ENCODE peak calls at places on chromosomes 5 and 9, in eight cellular contexts. Q, E, U, X, B, S, R and M are unnamed samples.

GRCh38 chr5:96384353-96384752 is 48.7 kb downstream of the PCSK1 start:
- DNase-seq in Q (peak), E (no peak), B (no peak), R (peak), S (no peak), X (peak), U (peak), M (no peak)

GRCh38 chr5:178436326-178436940 is 153.8 kb downstream of the COL23A1 start:
- DNase-seq in X (no peak), U (no peak), Q (no peak), S (no peak), R (no peak), B (no peak), E (no peak), M (no peak)

GRCh38 chr9:71352837-71353236 is 231.4 kb upstream of the TRPM3 start:
- DNase-seq in R (no peak), B (no peak), X (no peak), U (no peak), E (no peak), Q (no peak), S (no peak), M (no peak)

GRCh38 chr5:171387970-171388815 is 544 bp downstream of the NPM1 start:
- DNase-seq in Q (peak), E (peak), R (no peak), X (peak), S (peak), B (peak), U (peak), M (peak)

GRCh38 chr5:178454308-178454707 is 135.9 kb downstream of the COL23A1 start:
- DNase-seq in Q (no peak), X (peak), U (no peak), E (peak), S (no peak), R (no peak), B (no peak), M (no peak)

GRCh38 chr5:139294372-139295165 is 1.0 kb downstream of the MATR3 start:
- DNase-seq in R (no peak), U (peak), S (peak), Q (peak), B (peak), E (peak), X (peak), M (peak)

GRCh38 chr5:73625905-73626811 is at the start of gene ARHGEF28:
- DNase-seq in X (no peak), U (peak), Q (peak), B (peak), S (peak), E (peak), R (no peak), M (peak)

GRCh38 chr9:117412841-117413240 is 2.0 kb downstream of the ASTN2 start:
- DNase-seq in S (no peak), B (no peak), E (no peak), R (no peak), X (no peak), Q (no peak), U (no peak), M (no peak)

GRCh38 chr9:105065119-105066088 is 137.4 kb upstream of the ABCA1 start:
- DNase-seq in X (no peak), E (no peak), Q (no peak), U (no peak), S (no peak), B (no peak), R (no peak), M (no peak)

GRCh38 chr5:107864793-107865192 is 194.1 kb upstream of the EFNA5 start:
- DNase-seq in S (no peak), E (no peak), B (no peak), U (peak), R (no peak), X (no peak), Q (peak), M (no peak)

GRCh38 chr5:134140530-134141201 is 26.2 kb downstream of the TCF7 start:
- DNase-seq in X (peak), Q (peak), E (peak), R (no peak), U (peak), B (peak), S (peak), M (no peak)

GRCh38 chr9:81993656-81994055 is 5.1 kb downstream of the SPATA31D1 start:
- DNase-seq in Q (no peak), R (no peak), B (no peak), E (no peak), U (no peak), S (no peak), X (no peak), M (no peak)

GRCh38 chr9:81898851-81899250 is 29.4 kb upstream of the SPATA31D4 start:
- DNase-seq in Q (peak), R (no peak), U (peak), E (no peak), B (no peak), S (no peak), X (no peak), M (no peak)

GRCh38 chr5:3197237-3197636 is 398.4 kb upstream of the IRX1 start:
- DNase-seq in E (no peak), S (no peak), R (no peak), Q (no peak), U (no peak), X (no peak), B (no peak), M (no peak)

GRCh38 chr9:967436-967835 is 9.0 kb upstream of the DMRT3 start:
- DNase-seq in Q (no peak), R (no peak), U (no peak), S (no peak), X (no peak), B (no peak), E (no peak), M (no peak)

GRCh38 chr9:85224301-85224700 is 517.5 kb downstream of the AGTPBP1 start:
- DNase-seq in E (no peak), U (no peak), B (no peak), X (no peak), R (no peak), Q (no peak), S (no peak), M (no peak)

GRCh38 chr9:86978413-86978812 is 31.1 kb upstream of the GAS1 start:
- DNase-seq in R (no peak), U (peak), X (no peak), S (no peak), E (no peak), Q (peak), B (no peak), M (no peak)

GRCh38 chr5:14153932-14154646 is 10.9 kb downstream of the TRIO start:
- DNase-seq in E (peak), B (no peak), X (no peak), U (peak), R (no peak), Q (peak), S (peak), M (no peak)

GRCh38 chr5:17219006-17219422 is 1.6 kb downstream of the BASP1 start:
- DNase-seq in S (no peak), Q (no peak), X (no peak), U (no peak), E (peak), R (no peak), B (peak), M (peak)

GRCh38 chr9:79390077-79390673 is 181.6 kb upstream of the TLE4 start:
- DNase-seq in E (no peak), Q (peak), B (no peak), U (peak), S (no peak), R (no peak), X (no peak), M (no peak)

GRCh38 chr5:137446611-137447010 is 52.5 kb downstream of the SPOCK1 start:
- DNase-seq in R (no peak), X (no peak), B (no peak), Q (no peak), S (no peak), U (no peak), E (no peak), M (no peak)

GRCh38 chr5:162503796-162504195 is 436.2 kb downstream of the GABRG2 start:
- DNase-seq in E (no peak), Q (no peak), X (no peak), U (no peak), S (no peak), B (no peak), R (no peak), M (no peak)

GRCh38 chr5:116004248-116004647 is 28.0 kb upstream of the ARL14EPL start:
- DNase-seq in U (no peak), S (no peak), Q (no peak), E (no peak), B (no peak), X (no peak), R (no peak), M (no peak)

GRCh38 chr9:19151425-19152159 is 24.3 kb upstream of the PLIN2 start:
- DNase-seq in E (no peak), R (no peak), U (no peak), B (no peak), Q (no peak), S (no peak), X (no peak), M (no peak)

GRCh38 chr9:112487008-112487798 is 576 bp downstream of the KIAA1958 start:
- DNase-seq in B (peak), S (peak), R (no peak), U (peak), Q (peak), X (peak), E (peak), M (peak)

GRCh38 chr5:39176740-39177628 is 42.4 kb downstream of the FYB1 start:
- DNase-seq in S (no peak), U (no peak), X (no peak), R (no peak), E (no peak), Q (no peak), B (no peak), M (no peak)

GRCh38 chr9:33510264-33511183 is 13.5 kb upstream of the ANKRD18B start:
- DNase-seq in Q (peak), B (peak), X (peak), S (peak), U (peak), E (peak), R (no peak), M (peak)

GRCh38 chr5:39779836-39780235 is 355.1 kb upstream of the DAB2 start:
- DNase-seq in U (no peak), X (no peak), B (no peak), E (no peak), Q (peak), R (no peak), S (no peak), M (no peak)

GRCh38 chr5:94903719-94904118 is 285.2 kb downstream of the SLF1 start:
- DNase-seq in Q (no peak), B (no peak), R (no peak), S (no peak), X (no peak), U (peak), E (no peak), M (no peak)

GRCh38 chr9:80560976-80561375 is 989.2 kb downstream of the TLE4 start:
- DNase-seq in S (no peak), B (no peak), Q (no peak), R (no peak), E (no peak), U (no peak), X (no peak), M (no peak)

GRCh38 chr5:113031132-113031531 is 54.5 kb downstream of the DCP2 start:
- DNase-seq in Q (no peak), U (no peak), E (no peak), R (no peak), S (no peak), X (no peak), B (no peak), M (no peak)

GRCh38 chr9:38416461-38416860 is 7.8 kb downstream of the IGFBPL1 start:
- DNase-seq in E (no peak), R (no peak), U (no peak), Q (no peak), B (no peak), S (no peak), X (no peak), M (no peak)

GRCh38 chr9:103991698-103992097 is 102.4 kb upstream of the SMC2 start:
- DNase-seq in R (no peak), S (no peak), X (no peak), Q (no peak), B (no peak), E (no peak), U (no peak), M (no peak)

GRCh38 chr5:75707911-75708509 is 9.2 kb downstream of the POC5 start:
- DNase-seq in R (no peak), U (no peak), X (no peak), S (no peak), B (no peak), Q (no peak), E (no peak), M (no peak)

GRCh38 chr9:107141967-107142366 is 141.1 kb upstream of the RAD23B start:
- DNase-seq in E (no peak), B (no peak), R (no peak), X (no peak), Q (no peak), U (peak), S (no peak), M (no peak)

DNA sequence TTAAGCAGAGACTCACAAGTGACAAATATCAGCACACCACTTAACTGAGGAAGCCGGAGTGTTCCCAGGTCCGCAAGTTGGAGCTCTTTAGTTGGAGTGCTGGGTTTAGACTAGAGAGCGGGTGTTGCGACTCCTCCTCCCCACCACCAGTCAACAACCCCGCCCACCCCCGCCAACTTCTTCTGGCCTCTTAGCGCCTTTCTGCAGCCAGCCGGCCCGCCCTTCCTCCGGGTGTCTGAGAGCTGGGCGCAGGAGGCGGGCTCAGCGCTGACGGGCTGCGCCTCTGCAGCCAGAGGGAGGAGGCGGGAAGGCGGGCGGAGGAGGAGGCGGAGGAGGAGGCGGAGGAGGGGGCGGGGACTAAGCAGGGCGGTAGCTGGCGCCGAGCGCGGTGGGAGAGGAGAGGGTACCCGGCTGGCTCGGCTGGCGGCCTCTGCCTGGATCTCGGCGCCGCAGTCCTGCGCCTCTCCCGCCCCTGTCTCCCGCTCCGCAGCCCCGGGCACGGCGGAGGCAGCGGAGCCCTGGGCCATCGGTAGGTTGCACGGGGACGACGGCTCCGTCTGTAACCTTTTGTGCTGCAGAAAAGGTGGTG is at the start of gene MACIR:
- DNase-seq in B (peak), X (peak), E (peak), S (peak), Q (peak), R (peak), U (peak), M (peak)
- TF ChIP-seq CTCF in B (no peak), X (no peak), E (no peak), S (no peak), Q (no peak), R (no peak), U (no peak), M (no peak)

GRCh38 chr5:125823572-125823971 is 599.6 kb upstream of the GRAMD2B start:
- DNase-seq in E (no peak), Q (peak), X (no peak), S (no peak), R (no peak), B (no peak), U (peak), M (no peak)

GRCh38 chr5:125829349-125829748 is 593.9 kb upstream of the GRAMD2B start:
- DNase-seq in B (no peak), S (no peak), R (no peak), U (no peak), E (no peak), Q (no peak), X (no peak), M (no peak)

GRCh38 chr5:125826214-125826613 is 597.0 kb upstream of the GRAMD2B start:
- DNase-seq in Q (no peak), S (no peak), R (no peak), U (no peak), X (no peak), B (no peak), E (no peak), M (no peak)
- TF ChIP-seq CTCF in Q (no peak), S (no peak), R (no peak), U (no peak), X (no peak), B (no peak), E (no peak), M (no peak)

DNA sequence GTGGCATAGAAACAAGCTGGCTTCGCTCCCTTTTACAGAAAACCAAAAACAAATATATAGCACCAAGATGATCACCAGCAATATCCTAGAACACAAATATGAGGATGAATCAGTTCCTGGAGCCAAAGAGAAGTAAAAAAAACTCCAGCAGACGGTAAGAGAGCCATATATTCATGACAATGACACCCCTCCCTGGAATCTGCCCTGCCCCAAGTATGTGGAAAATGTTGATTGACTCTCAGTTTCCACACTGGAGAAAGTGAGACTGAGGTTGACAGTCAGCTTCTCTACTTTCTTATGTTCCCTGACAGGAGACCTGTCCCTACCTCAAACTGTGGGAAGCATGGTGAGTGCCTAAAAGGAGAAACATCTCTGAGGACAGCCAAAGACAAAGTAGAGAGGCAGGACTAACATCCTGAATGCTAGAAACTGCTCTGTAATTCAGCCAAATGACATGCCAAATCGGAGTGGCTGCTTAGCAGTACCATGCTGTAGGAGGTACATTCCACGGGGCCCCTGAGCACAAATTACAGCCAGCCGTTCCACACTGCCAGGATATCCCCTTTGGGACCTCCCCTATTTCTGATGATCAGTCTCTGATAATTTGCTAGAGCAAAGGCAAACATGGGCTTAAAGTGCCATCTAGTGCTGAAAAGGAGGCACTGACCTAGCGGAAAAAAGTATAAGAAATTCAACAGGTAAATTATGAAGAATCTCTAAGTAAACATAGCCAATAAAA is 424.0 kb upstream of the RGMB start:
- DNase-seq in B (no peak), U (peak), Q (peak), X (no peak), R (peak), S (no peak), E (no peak), M (no peak)
- TF ChIP-seq CTCF in B (peak), U (peak), Q (peak), X (no peak), R (peak), S (no peak), E (no peak), M (no peak)

GRCh38 chr5:141371572-141372475 is 1.8 kb downstream of the PCDHGB3 start:
- DNase-seq in R (no peak), U (no peak), B (no peak), S (no peak), E (no peak), Q (no peak), X (no peak), M (no peak)

GRCh38 chr5:141374627-141375026 is 936 bp downstream of the PCDHGA6 start:
- DNase-seq in U (no peak), R (no peak), Q (no peak), E (no peak), X (no peak), B (no peak), S (no peak), M (no peak)

GRCh38 chr5:141369994-141370848 is at the start of gene PCDHGB3:
- DNase-seq in X (no peak), R (no peak), U (peak), B (no peak), E (no peak), Q (peak), S (no peak), M (no peak)

DNA sequence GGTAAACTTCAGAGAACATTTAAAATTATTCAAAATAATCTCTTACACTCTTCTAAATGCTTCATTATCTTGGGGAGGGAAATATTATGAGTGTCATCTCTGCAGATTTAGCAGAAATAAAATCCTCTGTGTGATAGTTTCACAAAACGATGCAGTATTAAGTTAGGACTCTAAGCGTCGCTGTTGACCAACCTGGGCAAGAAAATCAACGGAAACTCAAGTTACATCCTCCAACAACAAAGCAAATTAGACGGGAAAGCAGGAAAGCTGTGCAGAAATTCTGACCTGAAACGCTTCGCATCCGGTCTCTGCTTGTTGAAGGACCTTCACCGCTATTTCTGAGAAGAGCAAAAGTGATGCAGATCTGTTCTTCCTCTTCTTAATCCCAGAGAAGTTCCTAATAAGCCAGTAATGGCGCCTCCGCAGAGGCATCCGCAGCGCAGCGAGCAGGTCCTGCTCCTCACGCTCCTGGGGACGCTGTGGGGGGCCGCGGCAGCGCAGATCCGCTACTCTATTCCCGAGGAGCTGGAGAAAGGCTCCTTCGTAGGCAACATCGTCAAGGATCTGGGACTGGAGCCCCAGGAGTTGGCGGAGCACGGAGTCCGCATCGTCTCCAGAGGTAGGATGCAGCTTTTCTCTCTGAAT is at the start of gene PCDHGA6:
- DNase-seq in X (no peak), B (no peak), Q (peak), E (no peak), U (peak), S (no peak), R (no peak), M (no peak)
- TF ChIP-seq CTCF in X (peak), B (no peak), Q (peak), E (peak), U (peak), S (peak), R (peak), M (no peak)

GRCh38 chr5:180860887-180861822 is at the start of gene ZFP62:
- DNase-seq in R (peak), X (peak), B (peak), U (peak), Q (peak), E (peak), S (peak), M (peak)
- TF ChIP-seq CTCF in R (no peak), X (no peak), B (no peak), U (no peak), Q (no peak), E (peak), S (peak), M (no peak)